ENCODE peak calls at places on chromosome 17, in ten cellular contexts. M, N, O, L, Y, X, S, T, F and G are unnamed samples.

GRCh38 chr17:70171159-70171558 is 1.8 kb downstream of the KCNJ2 start:
- DNase-seq in N (no peak), T (no peak), F (no peak), Y (no peak), O (no peak), M (no peak), S (no peak), L (no peak), X (no peak), G (no peak)

GRCh38 chr17:72631568-72631967 is 460.9 kb downstream of the SLC39A11 start:
- DNase-seq in N (no peak), L (no peak), T (no peak), Y (no peak), M (no peak), X (no peak), S (no peak), F (peak), O (peak), G (no peak)

GRCh38 chr17:15446036-15446435 is 21.4 kb downstream of the CDRT4 start:
- DNase-seq in S (no peak), M (no peak), F (no peak), Y (no peak), N (no peak), T (no peak), O (no peak), X (no peak), L (no peak), G (no peak)

GRCh38 chr17:78965369-78965982 is 14.2 kb downstream of the LGALS3BP start:
- DNase-seq in O (no peak), S (no peak), Y (no peak), X (no peak), M (no peak), F (no peak), L (no peak), T (no peak), N (no peak), G (no peak)

GRCh38 chr17:74417178-74418045 is 14.5 kb upstream of the GPRC5C start:
- DNase-seq in F (no peak), M (peak), X (no peak), Y (peak), O (peak), L (no peak), N (no peak), T (no peak), S (no peak), G (peak)

GRCh38 chr17:43800736-43801135 is 20.5 kb downstream of the CFAP97D1 start:
- DNase-seq in M (no peak), S (no peak), T (no peak), X (no peak), O (no peak), N (no peak), L (no peak), Y (no peak), F (no peak), G (no peak)

GRCh38 chr17:16415031-16415924 is at the start of gene TRPV2:
- DNase-seq in N (no peak), X (peak), O (no peak), Y (peak), F (no peak), T (peak), M (no peak), S (no peak), L (no peak), G (no peak)

GRCh38 chr17:74770498-74771318 is 5.4 kb downstream of the NAT9 start:
- DNase-seq in L (peak), T (no peak), Y (peak), O (peak), X (peak), M (no peak), N (peak), S (no peak), F (no peak), G (no peak)

GRCh38 chr17:82884341-82884871 is 44.6 kb upstream of the ZNF750 start:
- DNase-seq in M (no peak), F (no peak), L (no peak), N (no peak), X (peak), S (no peak), T (no peak), Y (no peak), O (no peak), G (no peak)

GRCh38 chr17:4180791-4181190 is 37.8 kb downstream of the CYB5D2 start:
- DNase-seq in M (no peak), N (no peak), T (no peak), X (no peak), F (no peak), S (no peak), Y (no peak), L (no peak), O (no peak), G (no peak)

GRCh38 chr17:18920911-18921441 is 31.0 kb upstream of the SLC5A10 start:
- DNase-seq in O (peak), M (no peak), S (no peak), Y (no peak), N (no peak), X (no peak), L (no peak), T (no peak), F (no peak), G (no peak)

GRCh38 chr17:29566473-29567361 is at the start of gene ABHD15:
- DNase-seq in Y (peak), S (no peak), L (peak), X (peak), F (peak), N (no peak), T (peak), O (peak), M (peak), G (no peak)

GRCh38 chr17:82864721-82865240 is 25.0 kb upstream of the ZNF750 start:
- DNase-seq in T (no peak), X (no peak), N (no peak), M (no peak), L (no peak), S (no peak), F (no peak), O (peak), Y (no peak), G (no peak)

GRCh38 chr17:74442670-74443515 is 11.0 kb downstream of the GPRC5C start:
- DNase-seq in S (no peak), M (peak), L (peak), F (peak), T (peak), O (peak), Y (peak), X (no peak), N (peak), G (no peak)

GRCh38 chr17:835263-835662 is 53.1 kb downstream of the MRM3 start:
- DNase-seq in N (peak), S (peak), Y (no peak), F (peak), T (peak), M (peak), X (no peak), L (no peak), O (peak), G (peak)

GRCh38 chr17:43360739-43361498 is 37.9 kb upstream of the ARL4D start:
- DNase-seq in X (peak), N (peak), O (peak), T (peak), F (peak), L (peak), M (peak), S (peak), Y (peak), G (peak)

GRCh38 chr17:31834448-31834847 is 24.6 kb downstream of the COPRS start:
- DNase-seq in X (no peak), L (no peak), N (no peak), S (no peak), F (no peak), Y (no peak), O (no peak), M (no peak), T (no peak), G (no peak)

GRCh38 chr17:49989518-49989880 is 5.5 kb downstream of the DLX3 start:
- DNase-seq in N (no peak), S (no peak), T (no peak), X (no peak), L (peak), O (no peak), F (no peak), Y (no peak), M (no peak), G (no peak)

GRCh38 chr17:1112875-1113274 is 66.9 kb downstream of the ABR start:
- DNase-seq in F (no peak), Y (no peak), X (no peak), M (no peak), O (no peak), T (no peak), S (no peak), L (no peak), N (no peak), G (no peak)

GRCh38 chr17:42918902-42919521 is 18.4 kb downstream of the G6PC1 start:
- DNase-seq in M (no peak), F (no peak), N (no peak), T (no peak), L (no peak), O (no peak), S (no peak), Y (peak), X (no peak), G (no peak)

GRCh38 chr17:68089881-68090280 is 54.3 kb downstream of the KPNA2 start:
- DNase-seq in O (peak), Y (peak), X (no peak), T (no peak), S (no peak), L (peak), F (peak), N (peak), M (no peak), G (no peak)

GRCh38 chr17:56581635-56582605 is 11.6 kb upstream of the NOG start:
- DNase-seq in N (no peak), Y (no peak), F (no peak), L (no peak), O (no peak), X (no peak), T (no peak), M (no peak), S (no peak), G (no peak)

GRCh38 chr17:67477687-67478086 is 100.6 kb downstream of the PITPNC1 start:
- DNase-seq in X (no peak), M (peak), N (no peak), S (no peak), O (peak), T (no peak), F (no peak), L (no peak), Y (no peak), G (no peak)

GRCh38 chr17:83119987-83120864 is 40.8 kb downstream of the METRNL start:
- DNase-seq in L (no peak), O (no peak), T (no peak), F (no peak), M (no peak), Y (no peak), X (no peak), N (no peak), S (no peak), G (no peak)

GRCh38 chr17:42072323-42073187 is 22.2 kb upstream of the C17orf113 start:
- DNase-seq in M (no peak), F (no peak), L (no peak), N (no peak), O (no peak), Y (peak), X (no peak), S (no peak), T (no peak), G (no peak)

GRCh38 chr17:49910094-49910857 is 58.7 kb upstream of the DLX4 start:
- DNase-seq in M (no peak), N (no peak), T (no peak), L (no peak), F (no peak), S (no peak), Y (peak), X (no peak), O (peak), G (no peak)

GRCh38 chr17:48539177-48539576 is 5.7 kb downstream of the HOXB2 start:
- DNase-seq in F (no peak), N (no peak), M (peak), T (no peak), X (no peak), S (peak), O (peak), Y (no peak), L (no peak), G (peak)

GRCh38 chr17:73803867-73804539 is 159.8 kb upstream of the SDK2 start:
- DNase-seq in S (no peak), X (no peak), Y (no peak), N (no peak), T (no peak), F (no peak), O (no peak), M (no peak), L (no peak), G (no peak)

GRCh38 chr17:8473451-8474192 is 37.9 kb downstream of the NDEL1 start:
- DNase-seq in F (no peak), M (no peak), L (no peak), Y (no peak), X (no peak), S (no peak), O (peak), T (no peak), N (no peak), G (no peak)

GRCh38 chr17:74354123-74354522 is 7.5 kb downstream of the BTBD17 start:
- DNase-seq in N (no peak), X (peak), F (no peak), Y (peak), T (no peak), O (peak), M (no peak), L (no peak), S (no peak), G (no peak)

GRCh38 chr17:76081295-76082210 is 2.6 kb downstream of the ZACN start:
- DNase-seq in Y (no peak), S (no peak), O (no peak), F (no peak), T (no peak), L (no peak), N (no peak), X (no peak), M (no peak), G (no peak)

GRCh38 chr17:76079577-76080206 is 710 bp downstream of the ZACN start:
- DNase-seq in L (no peak), N (no peak), T (no peak), F (no peak), O (no peak), Y (no peak), M (no peak), S (no peak), X (no peak), G (no peak)

GRCh38 chr17:76080934-76081287 is 1.9 kb downstream of the ZACN start:
- DNase-seq in O (no peak), X (no peak), L (no peak), F (no peak), M (no peak), T (no peak), Y (no peak), S (no peak), N (no peak), G (no peak)

GRCh38 chr17:76078859-76079576 is at the start of gene ZACN:
- DNase-seq in N (no peak), Y (no peak), F (no peak), T (no peak), M (no peak), S (no peak), L (no peak), X (no peak), O (no peak), G (no peak)

GRCh38 chr17:76080207-76080933 is 1.4 kb downstream of the ZACN start:
- DNase-seq in T (no peak), Y (no peak), L (no peak), M (no peak), N (no peak), X (no peak), F (no peak), O (no peak), S (no peak), G (no peak)
- H3K4me3 ChIP-seq in T (no peak), Y (no peak), L (no peak), M (no peak), N (no peak), X (no peak), F (no peak), O (no peak), S (no peak), G (no peak)

GRCh38 chr17:76336756-76337412 is 16.8 kb downstream of the PRPSAP1 start:
- DNase-seq in M (peak), F (no peak), O (no peak), L (no peak), T (no peak), N (no peak), S (no peak), Y (no peak), X (no peak), G (no peak)
- H3K4me3 ChIP-seq in M (no peak), F (no peak), O (no peak), L (no peak), T (no peak), N (no peak), S (no peak), Y (no peak), X (no peak), G (no peak)

DNA sequence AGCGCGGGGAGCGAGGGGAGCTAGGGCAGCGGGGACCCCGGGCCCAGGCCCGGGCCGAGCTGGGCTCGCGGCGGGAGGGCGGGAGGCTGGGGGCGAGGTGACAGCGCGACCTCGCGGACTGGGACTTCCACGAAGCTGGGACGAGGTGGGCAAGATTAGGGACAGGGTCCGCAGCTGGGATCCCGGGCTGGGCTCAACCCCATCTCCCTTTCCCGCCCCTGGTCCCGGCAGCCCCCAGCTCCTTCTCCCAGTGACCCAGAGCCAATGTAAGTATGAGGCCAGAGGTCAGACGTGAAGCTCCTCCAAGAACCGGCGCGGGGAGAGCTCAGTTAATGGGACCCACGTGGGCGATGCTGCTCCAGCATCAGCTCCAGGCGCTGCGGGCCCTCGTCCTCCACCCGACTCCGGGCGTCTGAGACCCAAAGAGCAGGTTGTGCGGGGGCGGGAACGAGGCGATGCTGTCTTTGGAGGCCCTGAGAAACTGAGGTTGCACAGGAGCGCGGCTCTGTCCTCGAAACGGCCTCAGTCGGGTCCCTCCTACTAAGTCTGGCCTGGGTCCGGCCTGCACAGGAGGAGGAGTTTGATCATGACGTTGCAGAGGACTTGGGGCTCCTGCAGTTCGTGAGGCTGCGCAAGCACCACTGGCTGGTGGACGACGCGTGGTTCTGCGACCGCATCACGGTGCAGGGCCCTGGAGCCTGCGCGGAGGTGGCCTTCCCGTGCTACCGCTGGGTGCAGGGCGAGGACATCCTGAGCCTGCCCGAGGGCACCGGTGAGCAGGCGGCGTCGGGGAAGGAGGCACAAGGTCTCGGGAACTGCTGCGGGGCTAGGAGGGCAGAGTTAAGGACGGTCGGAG is 635 bp downstream of the ALOX12 start:
- DNase-seq in N (no peak), F (no peak), T (no peak), X (no peak), L (no peak), M (no peak), S (no peak), Y (no peak), O (no peak), G (no peak)
- H3K4me3 ChIP-seq in N (peak), F (no peak), T (peak), X (no peak), L (peak), M (no peak), S (no peak), Y (peak), O (peak), G (no peak)

GRCh38 chr17:35866356-35866950 is 2.2 kb downstream of the HEATR9 start:
- DNase-seq in N (no peak), O (no peak), S (no peak), Y (no peak), M (peak), T (no peak), F (no peak), L (no peak), X (no peak), G (no peak)
- H3K4me3 ChIP-seq in N (no peak), O (no peak), S (no peak), Y (no peak), M (no peak), T (no peak), F (no peak), L (no peak), X (no peak), G (no peak)

DNA sequence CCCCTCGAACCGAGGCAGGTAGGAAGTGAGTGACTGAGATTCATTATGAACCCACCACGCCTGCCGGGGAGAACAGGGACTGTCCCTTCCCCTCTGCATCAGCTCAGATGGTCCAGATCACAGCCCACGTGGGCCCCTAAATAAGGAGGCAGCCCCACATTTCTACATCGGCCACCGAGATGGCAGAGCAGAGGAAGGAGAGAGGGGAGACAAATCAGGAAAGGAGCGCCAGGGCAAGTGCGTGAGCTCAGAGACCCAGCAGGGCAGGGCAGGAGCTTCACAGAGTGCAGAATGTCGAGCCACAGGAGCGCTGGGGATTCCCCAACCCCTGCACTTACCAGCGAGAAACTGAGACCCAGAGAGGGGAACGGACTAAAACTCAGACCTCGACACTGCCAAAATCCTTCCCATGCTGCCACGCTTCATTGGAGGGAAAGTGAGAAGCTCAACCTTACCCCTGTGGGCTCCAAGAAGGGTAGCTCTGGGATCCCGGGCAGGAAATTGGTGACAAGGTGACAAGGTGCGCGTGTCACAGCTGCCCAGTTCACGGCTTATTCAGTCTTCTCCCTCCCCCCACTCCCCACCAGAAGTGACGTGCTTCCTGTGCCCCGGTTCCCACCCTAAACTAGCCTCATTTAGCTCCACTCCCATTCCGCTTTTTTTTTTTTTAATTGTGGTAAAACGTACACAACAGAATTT is at the start of gene ICAM2:
- DNase-seq in F (peak), N (peak), O (no peak), S (no peak), Y (peak), T (peak), M (no peak), X (peak), L (peak), G (no peak)
- H3K4me3 ChIP-seq in F (peak), N (peak), O (no peak), S (peak), Y (peak), T (peak), M (no peak), X (peak), L (peak), G (peak)

GRCh38 chr17:40071720-40072480 is 9.1 kb downstream of the THRA start:
- DNase-seq in L (peak), Y (peak), X (no peak), O (no peak), T (peak), S (no peak), F (peak), M (peak), N (peak), G (no peak)
- H3K4me3 ChIP-seq in L (peak), Y (peak), X (no peak), O (no peak), T (peak), S (no peak), F (no peak), M (no peak), N (peak), G (no peak)